ENCODE peak calls at places on chromosomes 6 and 20, in seven cellular contexts. A is suprapubic skin, E is transverse colon, C is Panc1, N is GM23338, W is stomach, Y is breast epithelium. S is an unnamed sample.

GRCh38 chr6:175680-176079 is 116.6 kb upstream of the DUSP22 start:
- DNase-seq in E (no peak), A (no peak), Y (no peak), W (no peak), N (no peak), C (no peak), S (no peak)

GRCh38 chr6:161870236-161870901 is 596.5 kb upstream of the AGPAT4 start:
- DNase-seq in C (no peak), Y (no peak), N (no peak), W (no peak), E (no peak), A (no peak), S (no peak)

GRCh38 chr20:57622579-57623381 is 2.6 kb upstream of the ZBP1 start:
- DNase-seq in E (peak; percentile 79), W (peak; percentile 68), N (peak; percentile 80), C (peak; percentile 25), A (no peak), Y (no peak), S (peak; percentile 93)

GRCh38 chr6:836276-836853 is 143.4 kb upstream of the EXOC2 start:
- DNase-seq in N (no peak), A (no peak), Y (no peak), E (no peak), W (no peak), C (no peak), S (no peak)

GRCh38 chr20:55094353-55094861 is 619.0 kb downstream of the DOK5 start:
- DNase-seq in A (no peak), E (no peak), N (no peak), Y (no peak), W (no peak), C (no peak), S (no peak)

GRCh38 chr6:54058236-54058635 is 53.0 kb upstream of the MLIP start:
- DNase-seq in E (no peak), N (no peak), A (no peak), Y (no peak), W (no peak), C (no peak), S (no peak)

GRCh38 chr6:163284151-163284550 is 130.4 kb upstream of the QKI start:
- DNase-seq in A (no peak), N (no peak), E (no peak), W (no peak), C (no peak), Y (no peak), S (no peak)

GRCh38 chr6:142744836-142745235 is 200.1 kb downstream of the HIVEP2 start:
- DNase-seq in Y (no peak), C (no peak), A (no peak), N (no peak), W (no peak), E (no peak), S (no peak)

GRCh38 chr6:323730-324088 is 31.4 kb downstream of the DUSP22 start:
- DNase-seq in A (no peak), E (no peak), C (no peak), W (no peak), N (no peak), Y (no peak), S (no peak)

GRCh38 chr6:107132330-107132954 is 17.1 kb upstream of the BEND3 start:
- DNase-seq in W (no peak), N (peak; percentile 47), A (no peak), E (no peak), Y (no peak), C (no peak), S (no peak)

GRCh38 chr6:151324079-151324825 is 67.1 kb downstream of the ZBTB2 start:
- DNase-seq in W (peak; percentile 80), A (peak; percentile 90), Y (peak; percentile 51), C (peak; percentile 76), E (peak; percentile 83), N (peak; percentile 91), S (peak; percentile 92)
- TF ChIP-seq POLR2AphosphoS5 in W (peak; percentile 38), A (no peak), Y (peak; percentile 68), C (no peak), E (peak; percentile 56), N (no peak), S (peak; percentile 75)

DNA sequence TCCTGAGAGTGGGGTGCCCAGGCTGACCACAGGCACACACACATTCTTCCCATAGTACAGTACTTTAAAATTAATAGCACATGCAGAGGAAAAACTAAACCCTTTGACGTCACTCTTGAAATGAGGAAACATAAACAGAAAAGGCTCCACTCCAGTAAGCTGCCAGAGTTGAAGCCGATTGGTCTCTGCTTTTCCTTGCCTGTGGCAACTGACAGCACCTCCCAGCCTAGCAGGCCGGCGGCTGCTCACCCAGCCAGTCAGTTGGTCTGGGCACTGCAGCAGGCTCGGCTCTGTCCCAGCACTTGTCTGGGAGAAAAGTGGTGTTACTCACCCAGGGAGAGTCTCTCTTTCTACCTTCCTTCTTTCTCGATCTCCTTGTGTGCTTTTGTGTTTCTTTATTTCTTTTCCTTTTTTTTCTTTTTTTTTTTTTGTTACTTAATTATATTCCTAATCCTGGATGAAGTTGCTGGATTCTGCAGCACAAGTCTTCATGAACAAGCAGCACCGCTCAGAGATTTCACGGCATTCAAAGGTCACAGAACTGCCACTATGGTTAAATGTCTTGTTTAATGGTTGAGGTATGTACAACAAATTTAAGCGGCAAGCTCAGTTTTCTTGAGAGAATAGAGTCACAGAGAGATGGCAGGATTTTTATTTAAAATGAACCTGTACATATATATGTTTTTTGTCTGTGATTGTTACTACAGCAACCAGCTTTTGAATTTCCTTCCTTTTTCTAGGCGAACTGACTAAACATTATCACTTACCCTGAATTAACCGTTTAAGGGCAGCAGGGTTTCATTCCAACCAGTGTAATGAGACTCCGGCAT is at the start of gene PDE7B:
- DNase-seq in E (peak; percentile 74), Y (peak; percentile 58), N (peak; percentile 56), C (no peak), A (peak; percentile 86), W (peak; percentile 77), S (peak; percentile 89)
- H3K27ac ChIP-seq in E (peak within 1 kb of the TSS; percentile 31), Y (no peak within 1 kb of the TSS), N (no peak within 1 kb of the TSS), C (no peak within 1 kb of the TSS), A (peak within 1 kb of the TSS; percentile 51), W (peak within 1 kb of the TSS; percentile 62), S (peak within 1 kb of the TSS; percentile 38)

GRCh38 chr20:32621071-32621913 is 36.2 kb upstream of the NOL4L start:
- DNase-seq in E (no peak), C (no peak), Y (no peak), N (no peak), W (no peak), A (no peak), S (no peak)
- H3K27me3 ChIP-seq in E (peaks cover 4% of the 10 kb centered on the region), C (no peaks in the 10 kb centered on the region), Y (peaks cover 2% of the 10 kb centered on the region), N (no peaks in the 10 kb centered on the region), W (peaks cover 9% of the 10 kb centered on the region), A (peaks cover 26% of the 10 kb centered on the region), S (peaks cover 5% of the 10 kb centered on the region)

GRCh38 chr6:63571382-63571882 is 848 bp upstream of the LOC128125822 start:
- DNase-seq in W (no peak), Y (no peak), N (peak; percentile 1), C (peak; percentile 67), E (no peak), A (no peak), S (no peak)
- TF ChIP-seq POLR2AphosphoS5 in W (no peak), Y (no peak), N (no peak), C (no peak), E (no peak), A (no peak), S (no peak)

GRCh38 chr20:17655286-17655651 is 26.8 kb downstream of the RRBP1 start:
- DNase-seq in W (no peak), Y (no peak), N (peak; percentile 50), E (no peak), A (no peak), C (no peak), S (peak; percentile 36)
- H3K27ac ChIP-seq in W (peak overlapping the region; percentile 74), Y (no peak overlapping the region), N (peak overlapping the region; percentile 90), E (peak overlapping the region; percentile 4), A (no peak overlapping the region), C (no peak overlapping the region), S (no peak overlapping the region)

S was measured in spleen.